ENCODE peak calls at places on chromosomes 7 and 10, in four cellular contexts. F is GM12878, G is K562, V is HepG2. Q is an unnamed sample.

GRCh38 chr7:6637544-6638229 is 569 bp downstream of the ZNF316 start:
- DNase-seq in F (no peak), V (peak; percentile 39), G (peak; percentile 90), Q (no peak)

GRCh38 chr7:28960071-28960840 is 2.1 kb upstream of the TRIL start:
- DNase-seq in V (no peak), G (no peak), F (no peak), Q (no peak)

GRCh38 chr10:3226960-3227724 is 54.6 kb upstream of the PITRM1 start:
- DNase-seq in G (no peak), F (no peak), V (no peak), Q (no peak)

GRCh38 chr7:88761779-88762178 is 2.3 kb downstream of the ZNF804B start:
- DNase-seq in F (no peak), G (no peak), V (no peak), Q (no peak)

GRCh38 chr10:113335603-113336002 is 217.2 kb upstream of the HABP2 start:
- DNase-seq in F (no peak), G (no peak), V (no peak), Q (no peak)

GRCh38 chr10:326894-327635 is 191.8 kb downstream of the ZMYND11 start:
- DNase-seq in G (no peak), V (no peak), F (no peak), Q (no peak)

GRCh38 chr10:115942106-115942505 is 330.9 kb downstream of the GFRA1 start:
- DNase-seq in G (no peak), V (no peak), F (no peak), Q (no peak)

GRCh38 chr10:16803464-16803863 is 13.8 kb downstream of the RSU1 start:
- DNase-seq in F (no peak), V (no peak), G (no peak), Q (no peak)

GRCh38 chr10:34473174-34474059 is 341.7 kb downstream of the PARD3 start:
- DNase-seq in F (no peak), V (no peak), G (no peak), Q (no peak)

GRCh38 chr10:75607576-75607975 is 176.2 kb downstream of the LRMDA start:
- DNase-seq in F (no peak), G (no peak), V (no peak), Q (no peak)

GRCh38 chr7:64626557-64626956 is 39.4 kb upstream of the ZNF107 start:
- DNase-seq in F (no peak), G (no peak), V (no peak), Q (no peak)

GRCh38 chr10:69088801-69089501 is 1.0 kb downstream of the SRGN start:
- DNase-seq in V (no peak), G (peak; percentile 92), F (peak; percentile 61), Q (no peak)

GRCh38 chr10:77925410-77925794 is 1.2 kb downstream of the DLG5 start:
- DNase-seq in G (no peak), F (no peak), V (no peak), Q (no peak)

GRCh38 chr10:86172296-86172695 is 194.3 kb downstream of the GRID1 start:
- DNase-seq in V (no peak), F (no peak), G (no peak), Q (no peak)

GRCh38 chr10:22369433-22370072 is 24.3 kb downstream of the SPAG6 start:
- DNase-seq in V (no peak), F (no peak), G (peak; percentile 62), Q (no peak)

GRCh38 chr7:75575488-75576112 is 83.5 kb downstream of the SPDYE5 start:
- DNase-seq in V (no peak), F (no peak), G (no peak), Q (no peak)

GRCh38 chr7:86745019-86745745 is 101.5 kb downstream of the GRM3 start:
- DNase-seq in F (no peak), V (no peak), G (no peak), Q (no peak)

GRCh38 chr7:95589031-95589430 is 7.3 kb downstream of the PDK4 start:
- DNase-seq in V (no peak), F (no peak), G (no peak), Q (no peak)

GRCh38 chr10:110533149-110533548 is 34.3 kb upstream of the SMC3 start:
- DNase-seq in G (peak; percentile 30), F (no peak), V (no peak), Q (no peak)

GRCh38 chr7:130695840-130696239 is 9.5 kb upstream of the TSGA13 start:
- DNase-seq in V (peak; percentile 36), F (no peak), G (peak; percentile 62), Q (no peak)

GRCh38 chr10:75430000-75430763 is 1.2 kb upstream of the LRMDA start:
- DNase-seq in V (peak; percentile 97), F (no peak), G (peak; percentile 67), Q (no peak)

GRCh38 chr7:113751547-113751946 is 167.3 kb downstream of the PPP1R3A start:
- DNase-seq in V (no peak), F (no peak), G (no peak), Q (no peak)

GRCh38 chr10:17213646-17214349 is 12.3 kb upstream of the TRDMT1 start:
- DNase-seq in F (no peak), V (no peak), G (no peak), Q (no peak)

GRCh38 chr7:2777898-2778535 is 66.1 kb downstream of the GNA12 start:
- DNase-seq in F (no peak), G (no peak), V (no peak), Q (no peak)

GRCh38 chr7:156158213-156158612 is 345.9 kb upstream of the SHH start:
- DNase-seq in V (no peak), F (no peak), G (no peak), Q (no peak)

GRCh38 chr7:21543528-21544302 is 876 bp downstream of the DNAH11 start:
- DNase-seq in G (no peak), V (no peak), F (no peak), Q (no peak)

GRCh38 chr7:140726304-140726703 is 29.8 kb downstream of the NDUFB2 start:
- DNase-seq in G (peak; percentile 32), V (peak; percentile 10), F (no peak), Q (no peak)

GRCh38 chr10:47255866-47256265 is 44.1 kb upstream of the GDF10 start:
- DNase-seq in F (no peak), V (no peak), G (no peak), Q (no peak)

GRCh38 chr7:70595741-70596574 is 536.0 kb upstream of the GALNT17 start:
- DNase-seq in G (no peak), F (no peak), V (no peak), Q (no peak)

GRCh38 chr7:50450691-50451051 is 521 bp upstream of the FIGNL1 start:
- DNase-seq in V (no peak), F (no peak), G (no peak), Q (no peak)

GRCh38 chr10:71150811-71151210 is 61.6 kb upstream of the UNC5B start:
- DNase-seq in F (no peak), G (no peak), V (no peak), Q (no peak)

GRCh38 chr7:3260425-3260762 is 40.7 kb upstream of the SDK1 start:
- DNase-seq in V (no peak), F (no peak), G (no peak), Q (no peak)

GRCh38 chr7:12458520-12459131 is 55.0 kb upstream of the VWDE start:
- DNase-seq in F (no peak), V (peak; percentile 28), G (peak; percentile 71), Q (no peak)

GRCh38 chr7:47253650-47254080 is 328.2 kb downstream of the TNS3 start:
- DNase-seq in V (no peak), F (no peak), G (peak; percentile 38), Q (no peak)

GRCh38 chr10:102600816-102601215 is 43.5 kb upstream of the TRIM8 start:
- DNase-seq in G (no peak), F (no peak), V (no peak), Q (no peak)

GRCh38 chr10:92573091-92573797 is 649 bp downstream of the IDE start:
- DNase-seq in V (no peak), G (peak; percentile 31), F (no peak), Q (peak; percentile 70)

GRCh38 chr7:128937647-128938523 is at the start of gene IRF5:
- DNase-seq in V (no peak), F (no peak), G (no peak), Q (no peak)

GRCh38 chr10:101405006-101405405 is 51.0 kb downstream of the BTRC start:
- DNase-seq in V (no peak), G (no peak), F (no peak), Q (no peak)

DNA sequence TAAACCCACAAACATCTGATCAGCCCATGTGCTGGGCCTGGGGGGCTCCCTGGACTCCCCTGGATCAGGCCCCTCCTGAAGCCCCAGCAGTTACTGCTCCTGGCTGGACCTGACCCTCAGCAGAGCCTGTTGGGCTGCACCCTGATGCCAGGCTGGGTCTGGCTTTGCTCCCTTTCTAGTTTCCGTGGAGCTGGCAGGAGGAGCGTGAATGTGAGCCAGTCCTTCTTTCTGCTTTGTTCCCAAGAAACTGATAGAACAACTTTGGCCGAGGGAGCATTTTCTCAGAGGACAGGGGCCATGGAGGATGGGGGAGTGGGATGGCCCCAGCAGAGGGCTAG is 128.2 kb downstream of the NEURL1 start:
- DNase-seq in V (no peak), F (no peak), G (no peak), Q (no peak)
- H3K4me1 ChIP-seq in V (no peaks in the 10 kb centered on the region), F (no peaks in the 10 kb centered on the region), G (peaks cover 38% of the 10 kb centered on the region), Q (no peaks in the 10 kb centered on the region)

GRCh38 chr7:148256433-148256832 is 334.1 kb upstream of the C7orf33 start:
- DNase-seq in F (no peak), G (no peak), V (no peak), Q (no peak)
- TF ChIP-seq ATF2 in F (no peak), G (no peak), V (no peak), Q (no peak)

GRCh38 chr7:36265720-36266119 is 112.7 kb downstream of the EEPD1 start:
- DNase-seq in F (no peak), G (no peak), V (peak; percentile 40), Q (no peak)
- H3K4me1 ChIP-seq in F (peaks cover 19% of the 10 kb centered on the region), G (no peaks in the 10 kb centered on the region), V (peaks cover 65% of the 10 kb centered on the region), Q (no peaks in the 10 kb centered on the region)

DNA sequence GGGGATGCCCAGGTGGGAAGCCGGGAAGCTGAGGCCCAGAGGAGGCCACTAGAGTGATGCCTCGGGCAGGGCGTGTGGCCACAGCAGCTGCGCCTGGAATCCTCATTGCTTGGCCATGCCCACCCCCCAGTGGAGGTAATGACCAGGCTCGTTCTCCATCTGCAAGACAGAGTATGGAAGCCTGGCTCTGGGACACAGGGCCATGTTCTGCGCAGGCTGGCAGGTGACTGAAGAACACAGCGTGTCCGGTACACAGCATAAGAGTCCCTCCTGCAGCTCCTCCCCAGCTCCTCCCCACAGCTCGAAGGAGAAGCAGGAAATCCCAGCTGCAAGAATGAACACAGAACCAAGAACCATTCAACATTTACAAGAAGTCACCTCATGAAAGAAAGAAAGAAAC is 64.8 kb downstream of the SMURF1 start:
- DNase-seq in V (no peak), F (no peak), G (no peak), Q (no peak)
- TF ChIP-seq ATF2 in V (no peak), F (no peak), G (no peak), Q (no peak)

DNA sequence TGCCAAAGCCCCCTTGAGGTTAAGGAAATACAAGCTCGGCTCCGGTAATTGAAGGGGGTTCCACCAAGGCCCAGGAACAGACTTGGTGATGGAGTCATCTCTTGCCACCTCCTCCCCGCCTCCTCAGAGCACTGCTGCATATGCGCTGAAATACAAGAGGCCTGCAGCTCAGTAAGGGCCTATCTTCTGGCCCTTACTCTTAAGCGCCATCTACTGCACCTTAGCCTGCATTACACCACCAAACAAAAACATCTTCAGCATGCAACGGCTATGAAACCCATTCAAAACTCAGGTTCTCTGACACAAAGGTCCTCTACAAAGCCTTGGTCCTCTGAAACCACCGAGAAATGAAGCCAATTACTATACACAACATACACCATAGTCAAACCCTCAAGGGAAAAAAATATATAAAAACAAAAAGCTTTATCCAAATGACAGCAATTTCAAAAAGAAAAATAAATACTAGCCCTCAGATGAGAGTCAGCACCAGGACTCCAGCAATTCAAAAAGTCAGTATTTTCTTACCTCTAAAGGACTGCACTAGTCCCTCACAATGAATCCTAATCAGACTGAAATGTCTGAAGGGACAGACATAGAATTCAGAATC is 176.8 kb upstream of the TBX20 start:
- DNase-seq in G (peak; percentile 56), F (no peak), V (peak; percentile 11), Q (no peak)
- H3K4me1 ChIP-seq in G (no peaks in the 10 kb centered on the region), F (no peaks in the 10 kb centered on the region), V (no peaks in the 10 kb centered on the region), Q (no peaks in the 10 kb centered on the region)

Q was measured in H1.